ENCODE peak calls at places on chromosomes 7 and 10, in five cellular contexts. T is activated B cell treated with CpG ODN at 0.5 μM for 24 hours, I is thoracic aorta, N is GM12878, C is left lung. O is an unnamed sample.

GRCh38 chr7:129228633-129229032 is 3.8 kb downstream of the AHCYL2 start:
- DNase-seq in C (no peak), I (no peak), T (no peak), N (no peak), O (no peak)

GRCh38 chr7:132783824-132784223 is 207.6 kb upstream of the PLXNA4 start:
- DNase-seq in C (no peak), I (no peak), N (no peak), T (no peak), O (no peak)

GRCh38 chr7:67823345-67823744 is 826.7 kb downstream of the TYW1 start:
- DNase-seq in I (no peak), N (no peak), C (no peak), T (no peak), O (no peak)

GRCh38 chr10:33291053-33291592 is 43.3 kb downstream of the NRP1 start:
- DNase-seq in T (no peak), C (no peak), I (no peak), N (no peak), O (no peak)

GRCh38 chr10:7117806-7118674 is 292.8 kb downstream of the SFMBT2 start:
- DNase-seq in I (no peak), N (no peak), C (no peak), T (no peak), O (no peak)

GRCh38 chr7:29146082-29146706 is at the start of gene CPVL:
- DNase-seq in C (peak), T (no peak), N (no peak), I (no peak), O (peak)

GRCh38 chr10:102645741-102646609 is 1.7 kb downstream of the TRIM8 start:
- DNase-seq in T (peak), I (peak), C (peak), N (peak), O (no peak)

GRCh38 chr10:42875792-42876191 is 93.2 kb downstream of the BMS1 start:
- DNase-seq in C (peak), I (no peak), T (no peak), N (no peak), O (no peak)

GRCh38 chr10:98391578-98391991 is 23.4 kb downstream of the PYROXD2 start:
- DNase-seq in I (no peak), T (no peak), N (no peak), C (no peak), O (no peak)

GRCh38 chr10:28677889-28678686 is 767 bp downstream of the BAMBI start:
- DNase-seq in C (peak), I (no peak), N (no peak), T (no peak), O (peak)

GRCh38 chr7:83204715-83205114 is 42.0 kb upstream of the PCLO start:
- DNase-seq in I (no peak), C (no peak), T (no peak), N (no peak), O (no peak)

GRCh38 chr10:80471715-80472233 is 17.7 kb downstream of the TSPAN14 start:
- DNase-seq in N (no peak), I (no peak), T (no peak), C (no peak), O (no peak)

GRCh38 chr7:117386125-117386709 is 41.1 kb downstream of the ASZ1 start:
- DNase-seq in C (no peak), T (no peak), I (no peak), N (no peak), O (no peak)

GRCh38 chr7:129163875-129164544 is 19.5 kb downstream of the TSPAN33 start:
- DNase-seq in I (no peak), N (no peak), C (no peak), T (no peak), O (no peak)

GRCh38 chr7:38574121-38574520 is 57.1 kb downstream of the AMPH start:
- DNase-seq in N (no peak), I (no peak), C (no peak), T (no peak), O (no peak)

GRCh38 chr10:121572857-121573540 is 25.2 kb downstream of the FGFR2 start:
- DNase-seq in N (no peak), T (no peak), C (no peak), I (no peak), O (no peak)

GRCh38 chr10:31051703-31052102 is 20.0 kb upstream of the ZNF438 start:
- DNase-seq in C (no peak), T (no peak), N (no peak), I (no peak), O (no peak)

GRCh38 chr7:46230298-46231295 is 309.5 kb upstream of the IGFBP3 start:
- DNase-seq in N (no peak), T (no peak), C (no peak), I (no peak), O (no peak)

GRCh38 chr7:40047661-40048060 is 86.8 kb downstream of the MPLKIP start:
- DNase-seq in N (no peak), T (no peak), I (no peak), C (no peak), O (no peak)

GRCh38 chr10:35561670-35562069 is 43.5 kb upstream of the GJD4 start:
- DNase-seq in I (no peak), N (no peak), C (no peak), T (no peak), O (no peak)
- TF ChIP-seq CTCF in I (no peak), N (no peak), C (no peak), T (no peak), O (no peak)

GRCh38 chr10:47244560-47245500 is 55.2 kb upstream of the GDF10 start:
- DNase-seq in N (no peak), C (no peak), I (no peak), T (no peak), O (peak)
- TF ChIP-seq CTCF in N (no peak), C (no peak), I (no peak), T (no peak), O (no peak)

DNA sequence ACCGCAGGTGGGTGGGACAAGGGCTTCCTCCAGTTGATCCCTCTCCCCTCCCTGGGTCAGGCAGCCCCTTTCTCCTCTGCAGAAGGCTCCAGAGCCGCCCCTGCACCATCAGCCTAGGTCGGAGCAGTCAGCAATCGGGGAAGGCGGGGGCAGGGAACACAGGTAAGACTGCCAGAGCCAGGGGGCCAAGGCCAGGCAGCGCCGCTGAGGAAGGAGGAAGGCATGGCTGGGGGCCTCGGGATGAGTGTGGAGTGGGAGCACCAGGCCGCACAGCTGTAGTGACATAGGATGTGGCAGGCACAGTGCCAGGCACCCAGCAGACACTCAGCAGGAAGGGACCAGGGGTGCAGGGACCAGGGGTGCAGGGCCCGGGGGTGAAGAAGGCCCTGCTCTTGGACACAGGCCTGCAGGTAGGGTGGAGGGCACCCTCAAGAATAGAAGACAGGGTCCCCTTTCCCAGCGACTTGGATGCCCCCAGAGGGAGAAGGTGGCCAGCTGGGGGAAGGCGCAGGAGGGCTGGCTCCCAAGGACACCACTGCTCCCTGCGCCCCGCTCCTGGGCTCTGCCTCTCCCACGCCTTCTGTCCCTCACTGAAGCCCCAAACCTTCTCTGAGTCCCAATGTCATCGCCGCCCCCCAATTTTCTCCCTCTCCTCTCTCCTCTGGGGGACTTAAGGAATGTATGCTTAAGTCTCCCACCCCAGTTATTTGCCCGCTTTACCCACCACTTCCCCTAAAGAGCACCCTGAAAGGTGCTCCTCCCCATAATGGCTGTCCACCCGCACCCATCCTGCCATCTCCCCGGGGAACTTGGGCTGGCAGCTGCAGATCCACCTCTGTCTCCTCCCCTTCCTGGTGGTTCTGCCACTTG is 38.5 kb downstream of the CAMK2B start:
- DNase-seq in N (no peak), C (no peak), T (peak), I (no peak), O (peak)
- TF ChIP-seq CTCF in N (no peak), C (no peak), T (no peak), I (no peak), O (no peak)

GRCh38 chr7:42831953-42832522 is 79.8 kb downstream of the C7orf25 start:
- DNase-seq in T (no peak), C (no peak), N (no peak), I (no peak), O (no peak)
- TF ChIP-seq CTCF in T (no peak), C (no peak), N (no peak), I (no peak), O (no peak)

GRCh38 chr7:112596981-112597380 is 116.2 kb downstream of the LSMEM1 start:
- DNase-seq in I (no peak), T (no peak), N (no peak), C (no peak), O (no peak)
- TF ChIP-seq CTCF in I (no peak), T (no peak), N (no peak), C (no peak), O (no peak)

GRCh38 chr7:99397632-99397983 is 10.8 kb downstream of the PDAP1 start:
- DNase-seq in I (no peak), N (no peak), T (no peak), C (peak), O (no peak)

GRCh38 chr7:99394188-99394502 is 14.3 kb downstream of the PDAP1 start:
- DNase-seq in N (no peak), I (no peak), T (no peak), C (no peak), O (no peak)

GRCh38 chr7:99396914-99397631 is 11.3 kb downstream of the PDAP1 start:
- DNase-seq in N (no peak), T (no peak), I (no peak), C (no peak), O (no peak)

GRCh38 chr7:99393363-99394187 is 14.8 kb downstream of the PDAP1 start:
- DNase-seq in I (no peak), T (no peak), C (peak), N (no peak), O (no peak)

GRCh38 chr7:99395616-99396327 is 12.6 kb downstream of the PDAP1 start:
- DNase-seq in I (no peak), N (no peak), C (peak), T (no peak), O (no peak)
- TF ChIP-seq CTCF in I (no peak), N (peak), C (no peak), T (no peak), O (no peak)

GRCh38 chr10:75593690-75594556 is 162.5 kb downstream of the LRMDA start:
- DNase-seq in N (no peak), I (no peak), C (no peak), T (no peak), O (no peak)
- TF ChIP-seq CTCF in N (peak), I (no peak), C (no peak), T (no peak), O (peak)

O was measured in type B pancreatic cell.